ENCODE peak calls at places on chromosomes 3 and 15, in six cellular contexts. P is colonic mucosa, R is A549, U is neuronal stem cell, C is small intestine, Y is Panc1. F is an unnamed sample. For H3K4me1 and H3K9me3, the result is how much of the 10 kb centered on the place peaks cover.

GRCh38 chr15:59360305-59360704 is 12.4 kb downstream of the MYO1E start:
- DNase-seq in Y (no peak), R (no peak), U (no peak), P (no peak), C (no peak), F (no peak)

GRCh38 chr3:42906085-42906904 is at the start of gene ZNF662:
- DNase-seq in P (peak), C (peak), Y (no peak), R (no peak), U (no peak), F (no peak)

GRCh38 chr3:24145481-24145880 is 200.4 kb downstream of the NR1D2 start:
- DNase-seq in P (no peak), R (no peak), C (peak), U (no peak), Y (no peak), F (no peak)

GRCh38 chr3:122263058-122263457 is 62.0 kb upstream of the CSTA start:
- DNase-seq in U (no peak), Y (no peak), P (no peak), R (no peak), C (no peak), F (no peak)

GRCh38 chr15:31342381-31342780 is 15.7 kb downstream of the KLF13 start:
- DNase-seq in R (no peak), U (no peak), P (no peak), C (no peak), Y (no peak), F (no peak)

GRCh38 chr3:50978991-50979667 is 304.4 kb downstream of the DOCK3 start:
- DNase-seq in R (no peak), Y (no peak), U (no peak), P (no peak), C (no peak), F (no peak)

GRCh38 chr3:32421991-32422859 is 30.6 kb downstream of the CMTM7 start:
- DNase-seq in P (peak), R (peak), C (peak), U (no peak), Y (no peak), F (peak)

GRCh38 chr3:89690649-89691048 is 583.2 kb downstream of the EPHA3 start:
- DNase-seq in U (no peak), R (no peak), Y (no peak), P (no peak), C (no peak), F (no peak)

DNA sequence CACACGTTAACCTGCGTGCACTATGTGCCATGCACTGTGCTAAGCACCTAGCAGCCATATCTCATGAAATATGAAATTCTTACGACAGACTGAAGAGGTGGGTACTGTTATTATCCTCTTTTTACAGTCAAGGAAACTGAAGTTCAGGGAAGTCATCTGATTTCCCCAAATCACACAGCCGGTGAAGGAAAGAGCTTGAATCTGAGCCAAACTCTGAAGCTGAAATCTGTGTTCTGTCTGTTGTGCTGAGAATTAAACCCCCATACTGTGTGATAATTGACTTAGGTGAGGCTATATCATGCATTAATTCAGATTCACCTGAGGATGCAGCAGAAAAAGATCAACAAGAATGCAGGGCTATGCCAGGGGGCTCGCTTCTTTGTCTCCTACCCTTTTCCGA is 475 bp downstream of the FAM107A start:
- DNase-seq in R (no peak), P (no peak), U (no peak), C (no peak), Y (no peak), F (no peak)
- H3K4me1 ChIP-seq in R (under half), P (under half), U (under half), C (under half), Y (under half), F (under half)

DNA sequence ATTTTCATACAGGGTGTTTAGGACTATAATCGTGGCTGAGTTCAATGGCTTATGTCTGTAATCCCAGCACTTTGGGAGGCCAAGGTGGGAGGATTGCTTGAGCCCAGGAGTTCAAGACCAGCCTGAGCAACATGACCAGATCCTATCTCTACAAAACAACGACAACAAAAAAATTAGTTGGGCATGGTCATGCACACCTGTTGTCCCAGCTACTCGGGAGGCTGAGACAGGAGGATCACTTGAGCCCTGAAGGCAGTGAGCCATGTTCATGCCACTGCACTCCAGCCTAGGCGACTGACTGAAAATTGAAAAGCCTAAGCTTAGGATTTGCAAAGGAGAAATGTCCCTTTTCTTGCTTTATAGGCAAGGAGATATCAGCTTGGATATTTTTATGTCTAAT is 1.5 kb downstream of the BRK1 start:
- DNase-seq in P (no peak), U (no peak), Y (no peak), R (no peak), C (no peak), F (no peak)
- H3K4me3 ChIP-seq in P (peak), U (no peak), Y (peak), R (peak), C (no peak), F (no peak)

GRCh38 chr3:26422415-26422814 is 200.2 kb upstream of the LRRC3B start:
- DNase-seq in P (no peak), C (no peak), Y (no peak), R (no peak), U (no peak), F (no peak)
- H3K9me3 ChIP-seq in P (under half), C (under half), Y (under half), R (under half), U (under half), F (under half)

DNA sequence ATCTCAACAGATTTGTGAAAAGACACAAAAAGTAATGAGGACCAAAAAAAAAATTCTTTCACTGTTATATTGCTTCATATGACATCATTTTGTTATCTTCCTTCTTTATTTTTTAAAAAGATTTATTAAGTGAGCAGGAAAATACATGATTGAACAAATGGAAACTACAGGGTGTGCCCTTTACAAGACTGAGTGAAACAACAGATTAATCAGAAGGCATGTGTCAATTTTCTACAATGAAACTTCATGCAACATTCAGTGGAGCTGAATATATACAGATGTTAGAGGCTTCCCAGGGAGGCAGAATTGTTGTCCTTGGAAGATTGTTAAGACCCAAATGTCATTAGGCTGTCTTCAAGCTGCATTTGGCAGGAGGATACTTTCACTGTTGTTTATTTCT is 28.4 kb upstream of the SLC2A2 start:
- DNase-seq in U (no peak), C (no peak), P (no peak), Y (no peak), R (no peak), F (no peak)
- H3K4me1 ChIP-seq in U (under half), C (under half), P (under half), Y (under half), R (half or more), F (under half)

DNA sequence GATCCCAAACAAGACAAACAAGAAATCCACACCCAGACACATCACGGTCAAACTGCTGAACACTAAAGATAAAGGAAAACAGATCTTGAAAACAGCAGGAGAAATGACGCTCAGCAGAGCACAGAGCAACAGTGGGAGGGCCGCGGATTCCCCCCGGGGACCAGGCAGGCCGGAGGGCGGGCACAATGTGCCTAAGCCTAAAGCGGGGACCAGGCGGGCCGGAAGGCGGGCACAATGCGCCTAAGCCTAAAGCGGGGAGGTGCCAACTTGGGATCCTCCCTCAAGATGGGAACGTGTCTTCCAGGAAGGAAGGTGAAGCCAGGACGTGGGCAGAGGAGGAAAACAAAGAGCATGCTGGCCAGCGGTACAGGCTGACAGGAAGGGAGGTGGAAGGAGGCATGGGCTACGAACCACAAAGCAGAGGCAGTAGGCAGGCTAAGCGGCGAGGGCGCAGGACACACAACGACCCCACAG is 31.1 kb downstream of the CYFIP1 start:
- DNase-seq in U (peak), R (no peak), C (no peak), Y (no peak), P (peak), F (peak)
- H3K4me3 ChIP-seq in U (no peak), R (no peak), C (no peak), Y (no peak), P (no peak), F (no peak)

DNA sequence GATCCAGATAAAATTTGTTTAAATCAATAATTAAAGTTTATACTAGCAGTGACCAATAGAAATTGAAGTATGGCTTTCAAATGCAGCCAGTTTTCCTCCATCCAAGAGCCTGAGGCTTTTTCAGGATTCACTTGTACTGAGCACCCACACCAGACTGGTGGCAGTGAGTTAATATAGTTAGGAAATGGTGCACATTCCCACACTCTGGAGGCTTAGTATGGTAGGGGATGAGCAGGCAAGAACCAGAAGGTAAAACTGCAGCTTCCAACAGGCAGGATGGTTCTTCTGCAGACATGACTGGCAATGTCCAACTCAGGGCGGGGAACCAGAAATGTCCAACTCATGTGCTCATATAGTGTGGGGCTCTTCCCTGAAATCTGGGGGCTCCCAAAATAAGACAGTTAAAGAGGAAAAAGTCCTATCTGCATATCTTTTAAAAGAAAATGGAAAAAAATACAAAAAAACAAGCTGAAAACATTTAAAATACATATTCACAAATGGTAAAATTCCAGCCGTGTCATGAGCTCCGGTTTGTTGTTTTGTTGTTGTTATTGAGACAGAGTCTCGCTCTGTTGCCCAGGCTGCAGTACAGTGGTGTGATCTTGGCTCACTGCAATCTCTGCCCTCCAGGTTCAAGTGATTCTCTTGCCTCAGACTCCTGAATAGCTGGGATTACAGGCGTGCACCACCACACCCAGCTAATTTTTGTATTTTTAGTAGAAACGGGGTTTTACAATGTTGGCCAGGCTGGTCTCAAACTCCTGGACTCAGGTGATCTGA is 18.4 kb upstream of the ZNF445 start:
- DNase-seq in C (no peak), P (no peak), U (no peak), R (no peak), Y (no peak), F (no peak)
- H3K9me3 ChIP-seq in C (under half), P (under half), U (under half), R (half or more), Y (under half), F (under half)

GRCh38 chr3:1971780-1972179 is 126.9 kb upstream of the CNTN4 start:
- DNase-seq in C (no peak), Y (no peak), R (no peak), U (no peak), P (no peak), F (no peak)
- H3K4me1 ChIP-seq in C (under half), Y (under half), R (under half), U (under half), P (under half), F (under half)

GRCh38 chr3:190307164-190307545 is 15.1 kb downstream of the CLDN1 start:
- DNase-seq in U (no peak), P (no peak), R (peak), Y (no peak), C (peak), F (no peak)
- H3K4me3 ChIP-seq in U (no peak), P (no peak), R (no peak), Y (no peak), C (no peak), F (no peak)

GRCh38 chr15:20352241-20353200 is 189.1 kb downstream of the GOLGA6L6 start:
- DNase-seq in Y (no peak), C (no peak), U (no peak), R (no peak), P (no peak), F (peak)
- H3K9me3 ChIP-seq in Y (under half), C (under half), U (under half), R (under half), P (under half), F (under half)